ENCODE peak calls at places on chromosome 5, in nine cellular contexts. J, H, T, P, K, N, E, X and V are unnamed samples.

GRCh38 chr5:147446528-147446927 is 63.3 kb downstream of the DPYSL3 start:
- DNase-seq in J (peak), H (no peak), T (no peak), P (no peak), K (peak), N (no peak), E (no peak), X (no peak), V (no peak)

GRCh38 chr5:93349613-93350012 is 231.4 kb downstream of the NR2F1-AS1 start:
- DNase-seq in J (peak), H (no peak), T (no peak), P (no peak), K (no peak), N (no peak), E (no peak), X (no peak), V (peak)

GRCh38 chr5:78509884-78510769 is 138.4 kb downstream of the LHFPL2 start:
- DNase-seq in J (no peak), H (no peak), T (no peak), P (peak), K (peak), N (peak), E (peak), X (peak), V (no peak)

GRCh38 chr5:96963267-96963666 is 27.4 kb downstream of the LNPEP start:
- DNase-seq in J (peak), H (no peak), T (peak), P (peak), K (peak), N (no peak), E (peak), X (no peak), V (no peak)

GRCh38 chr5:115267617-115268016 is 4.9 kb upstream of the PGGT1B start:
- DNase-seq in J (peak), H (no peak), T (no peak), P (no peak), K (no peak), N (no peak), E (no peak), X (no peak), V (no peak)

GRCh38 chr5:151892393-151892792 is 32.3 kb downstream of the GLRA1 start:
- DNase-seq in J (no peak), H (no peak), T (no peak), P (peak), K (no peak), N (no peak), E (no peak), X (no peak), V (no peak)

GRCh38 chr5:88734983-88735382 is 148.0 kb downstream of the MEF2C start:
- DNase-seq in J (no peak), H (no peak), T (no peak), P (no peak), K (no peak), N (no peak), E (no peak), X (no peak), V (no peak)

GRCh38 chr5:44661851-44662250 is 146.9 kb upstream of the MRPS30 start:
- DNase-seq in J (no peak), H (no peak), T (no peak), P (no peak), K (no peak), N (no peak), E (no peak), X (no peak), V (no peak)

GRCh38 chr5:157926171-157926671 is 67.3 kb upstream of the CLINT1 start:
- DNase-seq in J (no peak), H (peak), T (no peak), P (no peak), K (no peak), N (no peak), E (no peak), X (peak), V (no peak)

GRCh38 chr5:81768960-81769452 is 18.1 kb upstream of the SSBP2 start:
- DNase-seq in J (peak), H (peak), T (no peak), P (no peak), K (no peak), N (no peak), E (no peak), X (no peak), V (peak)

GRCh38 chr5:132059696-132060500 is 557 bp upstream of the IL3 start:
- DNase-seq in J (no peak), H (no peak), T (peak), P (no peak), K (no peak), N (peak), E (peak), X (peak), V (no peak)

GRCh38 chr5:140261403-140262171 is 41.3 kb downstream of the PFDN1 start:
- DNase-seq in J (peak), H (peak), T (no peak), P (peak), K (peak), N (peak), E (peak), X (no peak), V (peak)

GRCh38 chr5:8650197-8650596 is 781.2 kb downstream of the MTRR start:
- DNase-seq in J (no peak), H (no peak), T (peak), P (no peak), K (no peak), N (no peak), E (no peak), X (no peak), V (peak)

GRCh38 chr5:68332546-68332945 is 117.0 kb downstream of the PIK3R1 start:
- DNase-seq in J (peak), H (no peak), T (no peak), P (no peak), K (no peak), N (no peak), E (no peak), X (no peak), V (no peak)

GRCh38 chr5:93017854-93018253 is 563.2 kb downstream of the NR2F1-AS1 start:
- DNase-seq in J (peak), H (no peak), T (no peak), P (no peak), K (no peak), N (no peak), E (no peak), X (no peak), V (peak)

GRCh38 chr5:119327018-119327417 is 28.8 kb upstream of the TNFAIP8 start:
- DNase-seq in J (peak), H (no peak), T (no peak), P (no peak), K (no peak), N (no peak), E (no peak), X (no peak), V (no peak)

GRCh38 chr5:29085142-29085541 is 2046.8 kb upstream of the CDH9 start:
- DNase-seq in J (no peak), H (no peak), T (no peak), P (no peak), K (no peak), N (no peak), E (no peak), X (no peak), V (no peak)

GRCh38 chr5:4584982-4585381 is 555.1 kb upstream of the ADAMTS16 start:
- DNase-seq in J (peak), H (no peak), T (no peak), P (peak), K (no peak), N (no peak), E (no peak), X (no peak), V (no peak)

DNA sequence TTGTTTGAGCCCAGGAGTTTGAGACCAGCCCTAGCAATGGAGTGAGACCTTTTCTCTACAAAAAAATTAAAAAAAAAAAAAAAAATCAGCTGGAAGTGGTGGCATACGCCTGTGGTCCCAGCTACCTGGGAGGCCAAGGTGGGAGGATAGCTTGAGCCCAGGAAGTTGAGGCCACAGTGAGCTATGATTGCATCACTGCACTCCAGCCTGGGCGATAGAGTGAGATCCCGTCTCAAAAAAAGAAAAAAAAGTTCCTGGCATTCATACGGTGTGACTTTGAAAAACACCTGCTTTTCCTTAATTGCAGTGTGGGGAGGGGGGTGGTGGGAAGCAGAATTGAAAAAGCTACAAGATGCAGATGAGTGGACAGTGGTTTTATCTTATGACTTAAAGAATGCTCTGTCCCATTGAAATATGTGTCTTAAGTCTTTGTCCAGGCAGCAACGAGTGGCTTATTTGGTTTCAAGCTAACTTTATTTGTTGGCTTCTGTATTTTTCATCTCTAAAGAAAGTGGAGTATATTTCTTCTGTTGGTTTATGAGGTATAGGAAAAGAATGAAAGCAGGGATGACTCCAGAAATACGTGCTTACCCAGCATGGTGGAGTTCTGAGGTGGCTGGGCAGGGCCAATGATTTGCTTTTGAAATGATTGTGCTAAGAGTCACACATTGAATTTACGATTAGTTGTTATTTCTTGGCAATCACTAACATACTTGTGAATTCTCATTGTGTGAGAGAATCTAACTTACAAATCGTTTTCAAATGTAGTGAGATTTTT is 27.8 kb downstream of the ROPN1L start:
- DNase-seq in J (peak), H (no peak), T (no peak), P (no peak), K (no peak), N (no peak), E (no peak), X (no peak), V (no peak)
- H3K4me3 ChIP-seq in J (no peak), H (no peak), T (no peak), P (no peak), K (no peak), N (no peak), E (no peak), X (no peak), V (no peak)

GRCh38 chr5:83374547-83374946 is 97.0 kb upstream of the VCAN start:
- DNase-seq in J (peak), H (no peak), T (no peak), P (peak), K (peak), N (no peak), E (peak), X (no peak), V (peak)

GRCh38 chr5:83375049-83375710 is 96.4 kb upstream of the VCAN start:
- DNase-seq in J (peak), H (no peak), T (no peak), P (no peak), K (no peak), N (no peak), E (no peak), X (no peak), V (no peak)

GRCh38 chr5:83376461-83376860 is 95.1 kb upstream of the VCAN start:
- DNase-seq in J (peak), H (no peak), T (no peak), P (no peak), K (no peak), N (no peak), E (no peak), X (no peak), V (no peak)

GRCh38 chr5:83377131-83377865 is 94.2 kb upstream of the VCAN start:
- DNase-seq in J (peak), H (no peak), T (no peak), P (no peak), K (no peak), N (no peak), E (no peak), X (no peak), V (peak)

DNA sequence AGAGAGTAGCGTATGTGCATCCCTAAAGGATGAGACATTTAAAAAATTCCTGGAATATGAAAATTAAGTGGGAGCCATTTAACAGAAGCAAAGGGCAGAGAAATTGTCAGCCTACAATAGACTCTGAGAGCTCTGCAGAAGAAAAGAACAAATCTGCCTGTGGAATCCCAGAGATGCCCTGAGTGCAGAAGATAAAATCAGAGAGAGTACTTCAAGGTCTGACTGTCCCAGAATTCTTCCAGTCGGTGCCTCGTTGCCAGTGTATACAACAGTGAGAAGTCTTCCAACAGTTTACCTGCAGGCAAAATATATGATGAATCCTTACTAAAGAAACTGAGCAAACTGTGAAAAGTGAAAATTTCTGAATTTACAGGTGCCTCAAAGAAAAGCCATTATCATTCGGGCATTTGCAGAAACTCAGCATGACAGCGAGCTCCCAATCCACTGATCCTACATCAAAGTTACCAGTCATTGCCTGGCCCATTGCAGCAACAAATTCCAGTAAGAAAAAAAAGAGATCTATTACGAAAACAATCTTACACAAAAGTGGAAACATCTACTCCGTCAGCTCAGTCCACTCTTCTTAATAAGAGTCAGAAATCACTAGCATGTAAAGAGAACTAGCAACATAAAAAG is 92.8 kb upstream of the VCAN start:
- DNase-seq in J (no peak), H (no peak), T (no peak), P (no peak), K (no peak), N (no peak), E (no peak), X (peak), V (no peak)
- TF ChIP-seq CTCF in J (no peak), H (no peak), T (no peak), P (no peak), K (no peak), N (no peak), E (no peak), X (no peak), V (no peak)

GRCh38 chr5:149464796-149465489 is 85.9 kb upstream of the IL17B start:
- DNase-seq in J (peak), H (no peak), T (no peak), P (peak), K (peak), N (no peak), E (no peak), X (no peak), V (no peak)
- H3K4me3 ChIP-seq in J (no peak), H (no peak), T (no peak), P (peak), K (no peak), N (no peak), E (no peak), X (no peak), V (no peak)

GRCh38 chr5:165209101-165209727 is 1703.8 kb downstream of the MAT2B start:
- DNase-seq in J (peak), H (peak), T (no peak), P (no peak), K (no peak), N (no peak), E (no peak), X (no peak), V (no peak)
- TF ChIP-seq CTCF in J (peak), H (peak), T (peak), P (peak), K (no peak), N (peak), E (peak), X (peak), V (peak)